ENCODE peak calls at places on chromosomes 6 and 20, in nine cellular contexts. L, U, X, Y, Q, N, F, E and M are unnamed samples.

GRCh38 chr6:131510094-131510493 is 62.9 kb upstream of the ARG1 start:
- DNase-seq in E (no peak), Q (no peak), F (no peak), L (no peak), U (no peak), N (no peak), Y (no peak), X (no peak), M (no peak)

GRCh38 chr6:17429381-17430061 is 36.1 kb downstream of the CAP2 start:
- DNase-seq in Y (no peak), N (no peak), X (no peak), F (no peak), U (no peak), Q (no peak), E (no peak), L (no peak), M (no peak)

GRCh38 chr20:43946659-43947315 is 32.1 kb downstream of the TOX2 start:
- DNase-seq in X (no peak), Y (no peak), N (no peak), E (no peak), F (no peak), U (no peak), Q (no peak), L (no peak), M (no peak)

GRCh38 chr6:85460951-85461805 is 11.3 kb downstream of the NT5E start:
- DNase-seq in N (no peak), E (no peak), L (no peak), U (no peak), F (peak), X (no peak), Q (peak), Y (peak), M (no peak)

GRCh38 chr20:37342231-37343177 is 3.4 kb upstream of the SRC start:
- DNase-seq in F (peak), X (peak), U (no peak), L (no peak), N (no peak), Q (no peak), Y (no peak), E (no peak), M (peak)

GRCh38 chr6:168223755-168224154 is 95.8 kb downstream of the DACT2 start:
- DNase-seq in E (no peak), X (no peak), L (no peak), U (no peak), N (no peak), F (no peak), Y (no peak), Q (no peak), M (no peak)

GRCh38 chr6:121884056-121884455 is 448.6 kb downstream of the GJA1 start:
- DNase-seq in X (no peak), Q (no peak), Y (no peak), U (no peak), L (no peak), F (no peak), N (no peak), E (no peak), M (no peak)

GRCh38 chr20:58639182-58640146 is 11.6 kb upstream of the STX16 start:
- DNase-seq in X (no peak), L (no peak), F (peak), E (no peak), U (no peak), Q (no peak), N (no peak), Y (no peak), M (no peak)

GRCh38 chr6:122063090-122063489 is 336.4 kb upstream of the HSF2 start:
- DNase-seq in U (no peak), N (no peak), E (no peak), Y (no peak), X (peak), L (no peak), Q (no peak), F (no peak), M (no peak)

GRCh38 chr20:41373851-41374567 is 7.4 kb upstream of the EMILIN3 start:
- DNase-seq in X (no peak), L (no peak), Y (no peak), E (no peak), U (no peak), N (no peak), F (no peak), Q (no peak), M (no peak)

GRCh38 chr20:47063407-47063806 is 168.8 kb downstream of the EYA2 start:
- DNase-seq in F (no peak), Q (no peak), L (no peak), Y (no peak), U (peak), N (no peak), X (no peak), E (no peak), M (no peak)

GRCh38 chr6:24931752-24932691 is 3.7 kb downstream of the RIPOR2 start:
- DNase-seq in Y (no peak), X (no peak), F (no peak), Q (no peak), L (no peak), E (no peak), U (no peak), N (no peak), M (no peak)

GRCh38 chr6:3045369-3045768 is 22.9 kb upstream of the RIPK1 start:
- DNase-seq in F (no peak), N (no peak), Q (no peak), U (no peak), E (no peak), Y (no peak), X (no peak), L (no peak), M (no peak)